ENCODE peak calls at places on chromosomes 11 and 22, in four cellular contexts. S is OCI-LY7, X is mesothelial cell of epicardium, K is body of pancreas. F is an unnamed sample.

GRCh38 chr11:2928605-2929510 is at the start of gene PHLDA2:
- DNase-seq in X (no peak), K (peak), S (no peak), F (no peak)

GRCh38 chr11:57417056-57417455 is 9.9 kb downstream of the SLC43A3 start:
- DNase-seq in X (no peak), K (no peak), S (no peak), F (no peak)

GRCh38 chr11:112016765-112017356 is 8.3 kb upstream of the DLAT start:
- DNase-seq in X (no peak), K (peak), S (no peak), F (no peak)

GRCh38 chr11:116224154-116224888 is 548.5 kb downstream of the BUD13 start:
- DNase-seq in K (peak), S (peak), X (peak), F (peak)

GRCh38 chr11:87304350-87304749 is 266.6 kb downstream of the TMEM135 start:
- DNase-seq in K (no peak), S (no peak), X (no peak), F (no peak)

GRCh38 chr11:10455637-10456487 is 798 bp downstream of the AMPD3 start:
- DNase-seq in S (peak), K (peak), X (peak), F (no peak)

GRCh38 chr11:22666320-22666699 is at the start of gene GAS2:
- DNase-seq in K (peak), X (no peak), S (no peak), F (no peak)

GRCh38 chr11:129747161-129747560 is 68.5 kb upstream of the TMEM45B start:
- DNase-seq in K (no peak), X (no peak), S (no peak), F (no peak)

GRCh38 chr22:36772451-36772850 is 3.5 kb downstream of the IFT27 start:
- DNase-seq in X (no peak), S (no peak), K (no peak), F (peak)

GRCh38 chr22:23060612-23061400 is 9.5 kb upstream of the GNAZ start:
- DNase-seq in S (no peak), X (peak), K (no peak), F (no peak)

GRCh38 chr11:8359521-8359920 is 95.8 kb upstream of the LMO1 start:
- DNase-seq in X (no peak), K (no peak), S (no peak), F (no peak)

GRCh38 chr11:59944761-59945160 is 6.5 kb downstream of the OOSP1 start:
- DNase-seq in X (no peak), K (no peak), S (no peak), F (no peak)

GRCh38 chr11:76410771-76411423 is 29.8 kb downstream of the GVQW3 start:
- DNase-seq in X (no peak), S (no peak), K (no peak), F (no peak)

GRCh38 chr11:81237139-81237538 is 1496.5 kb downstream of the FAM181B start:
- DNase-seq in K (no peak), S (peak), X (no peak), F (no peak)

GRCh38 chr11:58787903-58788302 is 56.2 kb upstream of the GLYAT start:
- DNase-seq in K (no peak), S (no peak), X (no peak), F (no peak)

GRCh38 chr11:6612816-6613136 is 760 bp upstream of the TAF10 start:
- DNase-seq in S (no peak), K (peak), X (no peak), F (no peak)

GRCh38 chr11:70462818-70463477 is 64.6 kb downstream of the CTTN start:
- DNase-seq in S (no peak), X (no peak), K (no peak), F (no peak)

GRCh38 chr11:34332524-34332923 is 25.3 kb downstream of the ABTB2 start:
- DNase-seq in X (no peak), S (no peak), K (no peak), F (no peak)

GRCh38 chr11:47870404-47870803 is 22.3 kb upstream of the NUP160 start:
- DNase-seq in K (no peak), S (no peak), X (no peak), F (no peak)

GRCh38 chr11:66311965-66312548 is 4.8 kb downstream of the CD248 start:
- DNase-seq in X (peak), S (peak), K (peak), F (peak)
- TF ChIP-seq CTCF in X (peak), S (peak), K (peak), F (no peak)

DNA sequence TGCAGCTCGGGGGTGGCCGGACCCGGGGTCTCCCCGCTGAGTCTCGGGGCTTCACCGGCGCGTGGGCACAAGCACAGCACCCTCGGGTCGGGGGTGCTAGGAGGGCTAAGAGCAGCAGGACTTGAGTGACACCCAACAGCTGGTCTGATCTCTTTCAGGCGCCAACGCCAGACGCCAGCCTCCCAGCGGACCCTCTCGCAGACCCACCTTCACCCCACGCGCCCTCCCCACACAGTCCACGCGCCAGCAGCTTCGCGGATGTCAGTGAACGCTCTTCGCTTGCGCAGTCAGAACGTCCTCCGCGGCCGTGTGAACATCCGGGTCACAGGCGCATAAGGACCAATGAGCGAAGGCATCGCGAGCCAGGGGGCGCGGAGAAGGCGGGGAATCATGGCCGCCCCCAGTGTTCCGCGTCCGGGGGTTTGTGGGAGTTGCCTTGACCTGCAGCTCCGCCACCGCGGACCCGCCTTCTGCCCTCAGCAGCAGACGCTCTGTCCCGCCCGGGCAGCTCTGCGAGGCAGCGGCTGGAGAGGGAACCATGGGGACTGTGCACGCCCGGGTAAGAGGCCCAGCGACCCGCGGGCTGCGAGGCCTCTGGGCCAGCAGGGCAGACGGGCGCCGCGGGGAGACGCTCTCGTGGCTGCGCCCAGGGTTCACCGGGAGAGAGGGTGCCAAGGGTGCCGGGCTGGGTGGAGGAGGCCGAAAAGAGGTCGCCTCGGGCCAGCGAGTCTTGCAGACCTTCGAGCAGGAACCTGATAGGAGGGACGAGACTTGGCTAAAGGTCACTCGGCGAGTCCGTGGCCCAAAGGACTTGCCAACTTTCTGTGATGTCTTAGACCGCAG is at the start of gene SAMM50:
- DNase-seq in K (peak), S (peak), X (peak), F (peak)
- TF ChIP-seq CTCF in K (no peak), S (peak), X (no peak), F (no peak)

GRCh38 chr11:86016451-86016850 is 52.4 kb downstream of the PICALM start:
- DNase-seq in K (no peak), X (no peak), S (no peak), F (no peak)
- TF ChIP-seq CTCF in K (no peak), X (no peak), S (no peak), F (no peak)

GRCh38 chr11:123707206-123707605 is 34.3 kb downstream of the ZNF202 start:
- DNase-seq in S (no peak), X (no peak), K (no peak), F (no peak)

GRCh38 chr11:123702137-123702536 is 39.3 kb downstream of the ZNF202 start:
- DNase-seq in S (no peak), X (no peak), K (no peak), F (no peak)

GRCh38 chr11:123704341-123704740 is 37.1 kb downstream of the ZNF202 start:
- DNase-seq in S (no peak), K (no peak), X (no peak), F (no peak)

DNA sequence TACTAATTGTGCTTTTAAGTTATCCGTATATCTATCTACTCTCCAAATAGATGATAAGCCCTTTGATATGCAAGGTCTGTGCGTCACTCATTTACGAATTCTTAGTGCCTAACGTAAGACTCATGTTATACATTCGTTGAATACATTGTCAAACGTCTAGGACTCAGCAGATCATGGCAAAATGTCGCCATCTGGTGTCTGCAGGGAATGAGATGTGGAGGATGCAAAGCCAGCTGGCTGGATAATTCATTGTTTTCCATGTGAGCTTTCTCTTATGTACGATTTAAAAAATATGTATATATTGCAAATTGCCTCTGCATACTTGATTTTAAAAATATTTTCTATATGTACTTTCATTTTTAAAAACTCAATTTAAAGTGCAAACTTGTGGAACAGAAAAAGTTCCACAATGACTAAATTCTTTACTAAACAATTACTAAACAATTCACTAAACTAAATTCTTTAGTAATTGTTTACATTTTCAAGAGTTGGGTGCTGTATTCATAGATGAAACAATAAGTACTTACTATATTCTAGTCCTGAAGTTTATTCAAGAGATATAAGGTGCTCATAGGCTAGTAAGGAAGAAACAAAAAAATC is 33.8 kb downstream of the ZNF202 start:
- DNase-seq in S (peak), X (peak), K (peak), F (no peak)
- TF ChIP-seq CTCF in S (peak), X (peak), K (peak), F (no peak)

DNA sequence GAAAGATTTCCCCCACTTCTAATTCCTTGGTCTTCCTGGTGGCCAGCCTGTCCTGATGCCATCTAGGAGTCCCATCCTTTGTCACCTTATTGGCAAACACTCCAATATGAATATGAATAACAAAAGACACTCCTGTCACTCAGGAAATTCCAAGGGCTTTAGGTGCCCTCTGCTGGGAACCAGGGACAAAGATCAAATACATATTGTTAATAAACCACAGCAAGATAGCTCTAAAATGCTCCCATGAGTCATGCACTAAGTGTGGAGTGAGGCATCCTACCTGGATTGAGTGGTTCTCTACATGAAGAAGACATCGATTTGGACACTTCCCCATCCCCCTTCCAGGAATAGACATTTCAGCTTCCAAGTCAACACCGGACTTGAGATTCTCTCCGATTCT is 823.6 kb downstream of the TBC1D22A start:
- DNase-seq in S (no peak), K (no peak), X (no peak), F (no peak)
- TF ChIP-seq CTCF in S (peak), K (no peak), X (no peak), F (no peak)

F was measured in omental fat pad.